ENCODE peak calls at places on chromosomes 6 and 20, in four cellular contexts. P is substantia nigra, U is neural crest cell, I is HEK293T. M is an unnamed sample.

GRCh38 chr6:110999634-111000270 is 17.9 kb downstream of the RPF2 start:
- DNase-seq in P (no peak), U (no peak), I (no peak), M (peak)

GRCh38 chr6:70151616-70152015 is 151.3 kb downstream of the COL9A1 start:
- DNase-seq in P (no peak), U (no peak), I (peak), M (no peak)

GRCh38 chr20:21571841-21572690 is 58.2 kb upstream of the NKX2-2 start:
- DNase-seq in P (peak), U (no peak), I (peak), M (peak)

GRCh38 chr6:32058511-32058963 is 20.3 kb downstream of the CYP21A2 start:
- DNase-seq in P (no peak), U (no peak), I (no peak), M (no peak)

GRCh38 chr6:164007881-164008280 is 593.4 kb downstream of the QKI start:
- DNase-seq in P (no peak), U (no peak), I (no peak), M (no peak)

GRCh38 chr6:35085359-35086281 is 55.5 kb downstream of the TCP11 start:
- DNase-seq in P (no peak), U (no peak), I (no peak), M (no peak)

GRCh38 chr6:20182926-20183521 is 29.2 kb downstream of the MBOAT1 start:
- DNase-seq in P (no peak), U (no peak), I (no peak), M (no peak)

GRCh38 chr6:38517005-38517404 is 122.7 kb downstream of the BTBD9 start:
- DNase-seq in P (no peak), U (no peak), I (no peak), M (no peak)

GRCh38 chr6:72418495-72418894 is 203.4 kb upstream of the KCNQ5 start:
- DNase-seq in P (no peak), U (no peak), I (no peak), M (no peak)